ENCODE peak calls at places on chromosomes 5 and 9, in five cellular contexts. C is transverse colon, Q is mucosa of descending colon, G is neural progenitor cell, Y is testis. V is an unnamed sample. For H3K4me1, the result is how much of the 10 kb centered on the place peaks cover.

GRCh38 chr9:76441551-76442322 is 17.2 kb upstream of the GCNT1 start:
- DNase-seq in Y (no peak), Q (no peak), G (no peak), C (no peak), V (no peak)

GRCh38 chr5:31755299-31756053 is 116.5 kb downstream of the PDZD2 start:
- DNase-seq in G (no peak), Y (no peak), C (no peak), Q (no peak), V (no peak)

GRCh38 chr5:57862471-57863282 is 380.1 kb upstream of the ACTBL2 start:
- DNase-seq in G (no peak), Y (no peak), C (no peak), Q (no peak), V (no peak)

GRCh38 chr5:11815916-11816315 is 88.3 kb downstream of the CTNND2 start:
- DNase-seq in Q (no peak), G (no peak), Y (no peak), C (no peak), V (no peak)

GRCh38 chr9:16134351-16134750 is 581.5 kb downstream of the CCDC171 start:
- DNase-seq in G (no peak), C (no peak), Q (no peak), Y (no peak), V (no peak)

GRCh38 chr5:91122663-91123062 is 260.5 kb downstream of the ARRDC3 start:
- DNase-seq in C (no peak), Y (no peak), Q (no peak), G (peak), V (no peak)

GRCh38 chr5:114018178-114018577 is 343.7 kb upstream of the KCNN2 start:
- DNase-seq in G (peak), Q (no peak), C (no peak), Y (peak), V (no peak)

GRCh38 chr5:59436364-59437158 is 457.0 kb downstream of the PDE4D start:
- DNase-seq in C (no peak), Q (no peak), Y (no peak), G (no peak), V (no peak)

GRCh38 chr9:123534336-123534735 is 178.3 kb downstream of the CRB2 start:
- DNase-seq in C (no peak), Y (no peak), G (no peak), Q (no peak), V (no peak)

GRCh38 chr5:78813906-78814518 is 165.4 kb upstream of the LHFPL2 start:
- DNase-seq in Q (no peak), C (no peak), Y (no peak), G (no peak), V (no peak)

GRCh38 chr9:13597427-13597826 is 317.9 kb upstream of the MPDZ start:
- DNase-seq in G (no peak), Y (no peak), Q (no peak), C (no peak), V (no peak)

GRCh38 chr5:136814621-136815378 is 449.5 kb upstream of the TRPC7 start:
- DNase-seq in C (no peak), Q (no peak), G (no peak), Y (no peak), V (no peak)

GRCh38 chr5:179914032-179914755 is 6.5 kb upstream of the TBC1D9B start:
- DNase-seq in Q (no peak), C (peak), Y (no peak), G (no peak), V (peak)

GRCh38 chr5:150765789-150766149 is 7.0 kb upstream of the DCTN4 start:
- DNase-seq in Y (no peak), C (no peak), G (no peak), Q (no peak), V (no peak)

GRCh38 chr9:92173318-92173717 is 58.1 kb upstream of the SPTLC1 start:
- DNase-seq in Q (no peak), C (no peak), G (no peak), Y (no peak), V (no peak)

GRCh38 chr9:111000202-111000601 is 38.1 kb downstream of the LPAR1 start:
- DNase-seq in Y (peak), C (no peak), Q (no peak), G (peak), V (no peak)

GRCh38 chr5:165757756-165758155 is 2252.3 kb downstream of the MAT2B start:
- DNase-seq in C (no peak), Y (no peak), Q (no peak), G (no peak), V (no peak)

GRCh38 chr5:178826216-178826615 is 33.5 kb upstream of the ZNF354B start:
- DNase-seq in C (no peak), G (no peak), Q (no peak), Y (no peak), V (no peak)

GRCh38 chr9:134170525-134171315 is 6.4 kb upstream of the RNU6ATAC start:
- DNase-seq in G (no peak), Q (no peak), Y (no peak), C (no peak), V (no peak)

GRCh38 chr5:108141676-108142075 is 240.2 kb downstream of the FBXL17 start:
- DNase-seq in Y (no peak), G (no peak), Q (no peak), C (no peak), V (no peak)

GRCh38 chr9:16001856-16002255 is 449.0 kb downstream of the CCDC171 start:
- DNase-seq in Y (no peak), G (no peak), Q (no peak), C (no peak), V (no peak)

GRCh38 chr9:134375011-134375390 is 48.7 kb downstream of the RXRA start:
- DNase-seq in G (no peak), Y (peak), Q (no peak), C (no peak), V (no peak)

GRCh38 chr9:117739620-117740347 is 35.6 kb downstream of the TLR4 start:
- DNase-seq in G (no peak), C (no peak), Q (no peak), Y (no peak), V (no peak)

GRCh38 chr5:149831492-149831891 is 101.4 kb downstream of the PPARGC1B start:
- DNase-seq in Y (no peak), C (no peak), Q (no peak), G (no peak), V (no peak)

GRCh38 chr5:103624748-103625147 is 62.2 kb upstream of the NUDT12 start:
- DNase-seq in Y (no peak), C (no peak), Q (no peak), G (no peak), V (no peak)

GRCh38 chr9:95029251-95029650 is 288.3 kb downstream of the FANCC start:
- DNase-seq in Q (no peak), G (no peak), Y (no peak), C (no peak), V (no peak)

GRCh38 chr5:14399054-14399657 is 182.4 kb upstream of the OTULINL start:
- DNase-seq in C (no peak), Q (no peak), Y (peak), G (peak), V (peak)

GRCh38 chr9:27367922-27368316 is 71.0 kb upstream of the EQTN start:
- DNase-seq in C (no peak), G (no peak), Q (no peak), Y (peak), V (no peak)
- H3K4me1 ChIP-seq in C (half or more), G (under half), Q (half or more), Y (under half), V (under half)

DNA sequence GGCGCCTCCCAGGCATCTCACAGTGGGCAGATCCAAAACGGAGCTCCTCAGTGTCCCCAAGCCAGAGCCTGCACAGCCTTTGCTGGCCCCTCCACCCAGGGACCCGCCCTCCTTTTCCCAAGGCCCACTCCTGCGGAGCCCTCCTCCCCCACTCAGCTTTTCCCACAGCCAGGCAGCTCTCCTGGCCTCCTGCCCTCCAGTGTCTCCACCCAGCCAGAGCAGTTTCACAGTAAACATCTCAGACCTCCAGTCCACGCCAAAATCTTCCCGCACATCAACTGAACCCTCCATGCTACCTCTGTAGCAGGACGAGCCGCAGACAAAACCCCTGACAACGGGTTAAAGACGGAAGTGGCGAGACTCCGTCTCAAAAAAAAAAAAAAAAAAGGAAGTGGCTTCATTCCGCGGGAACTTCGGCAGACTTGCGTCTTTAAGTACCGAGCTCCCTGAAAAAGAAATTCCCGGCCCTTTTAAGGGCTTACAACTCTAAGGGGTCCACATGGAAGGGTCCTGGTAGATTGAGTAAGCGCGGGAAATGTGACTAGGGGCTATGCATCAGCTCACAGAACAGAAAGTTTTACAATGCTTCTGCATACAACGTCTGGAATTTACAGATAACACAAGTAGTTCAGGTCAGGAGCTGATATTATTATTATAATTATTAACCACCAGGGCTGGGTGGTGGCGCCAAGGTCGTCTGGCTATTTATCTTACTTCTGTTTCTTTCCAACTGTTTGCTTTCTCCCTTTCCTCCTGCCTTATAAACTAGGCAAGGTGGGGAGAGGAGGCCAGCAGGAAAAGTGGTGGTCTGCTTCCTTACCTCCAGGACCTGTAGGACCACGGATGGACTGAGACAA is 11.4 kb upstream of the GRIN1 start:
- DNase-seq in Q (no peak), G (no peak), C (peak), Y (peak), V (peak)
- H3K4me1 ChIP-seq in Q (under half), G (under half), C (under half), Y (under half), V (under half)

DNA sequence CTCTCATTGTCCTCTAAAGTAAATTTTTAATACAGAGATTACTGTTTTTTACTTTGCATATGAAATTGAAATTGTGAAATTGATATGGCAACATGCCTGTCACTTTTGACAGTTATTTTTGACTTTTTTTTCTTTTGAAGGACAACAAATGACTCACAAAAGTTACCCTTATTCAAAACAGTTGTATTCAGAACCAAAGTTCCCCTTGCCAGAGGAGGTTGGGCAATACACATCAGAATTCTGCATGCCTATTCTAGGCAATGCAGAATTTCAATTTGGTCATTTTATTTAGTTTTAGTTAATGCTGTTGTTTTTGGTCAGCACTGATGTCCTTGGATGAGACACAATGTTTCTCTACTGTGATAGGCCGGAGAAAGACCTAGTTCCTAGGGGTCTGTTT is 299.1 kb upstream of the PRR16 start:
- DNase-seq in C (no peak), G (no peak), Q (no peak), Y (no peak), V (no peak)
- H3K4me1 ChIP-seq in C (under half), G (under half), Q (under half), Y (under half), V (under half)

GRCh38 chr5:65805082-65805481 is 83.1 kb downstream of the NLN start:
- DNase-seq in Q (no peak), G (no peak), C (no peak), Y (no peak), V (no peak)

GRCh38 chr5:65811004-65811403 is 89.0 kb downstream of the NLN start:
- DNase-seq in Q (no peak), G (no peak), Y (no peak), C (no peak), V (peak)

GRCh38 chr5:65809817-65810531 is 88.0 kb downstream of the NLN start:
- DNase-seq in Q (peak), C (peak), Y (peak), G (no peak), V (peak)

GRCh38 chr5:65808818-65809217 is 86.8 kb downstream of the NLN start:
- DNase-seq in C (no peak), Y (no peak), Q (no peak), G (no peak), V (no peak)

DNA sequence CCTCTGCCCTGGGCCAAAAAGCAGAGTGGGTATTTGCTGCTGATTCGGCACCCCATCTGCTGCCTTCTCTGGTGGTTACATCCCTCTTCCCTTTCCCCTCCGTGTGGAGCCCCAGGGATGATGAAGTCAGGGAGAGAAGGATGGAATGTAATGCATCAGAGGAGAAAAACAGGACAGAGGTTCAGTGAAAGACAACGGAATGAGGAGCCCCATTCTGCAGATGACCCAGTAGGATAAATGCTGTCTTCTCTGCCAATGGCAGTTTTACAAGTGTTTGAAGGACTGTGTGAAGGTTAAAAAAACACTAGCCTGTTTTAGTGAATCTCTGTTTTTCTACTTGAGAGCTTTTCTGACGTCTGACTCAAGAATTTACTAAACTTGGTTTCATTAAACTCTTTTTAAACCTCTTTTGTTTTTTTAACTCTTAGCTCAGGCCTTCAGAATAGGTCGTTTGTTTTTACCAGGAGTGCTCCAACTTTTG is 86.3 kb downstream of the NLN start:
- DNase-seq in Q (no peak), Y (no peak), G (no peak), C (no peak), V (no peak)
- H3K4me1 ChIP-seq in Q (under half), Y (under half), G (under half), C (under half), V (under half)

DNA sequence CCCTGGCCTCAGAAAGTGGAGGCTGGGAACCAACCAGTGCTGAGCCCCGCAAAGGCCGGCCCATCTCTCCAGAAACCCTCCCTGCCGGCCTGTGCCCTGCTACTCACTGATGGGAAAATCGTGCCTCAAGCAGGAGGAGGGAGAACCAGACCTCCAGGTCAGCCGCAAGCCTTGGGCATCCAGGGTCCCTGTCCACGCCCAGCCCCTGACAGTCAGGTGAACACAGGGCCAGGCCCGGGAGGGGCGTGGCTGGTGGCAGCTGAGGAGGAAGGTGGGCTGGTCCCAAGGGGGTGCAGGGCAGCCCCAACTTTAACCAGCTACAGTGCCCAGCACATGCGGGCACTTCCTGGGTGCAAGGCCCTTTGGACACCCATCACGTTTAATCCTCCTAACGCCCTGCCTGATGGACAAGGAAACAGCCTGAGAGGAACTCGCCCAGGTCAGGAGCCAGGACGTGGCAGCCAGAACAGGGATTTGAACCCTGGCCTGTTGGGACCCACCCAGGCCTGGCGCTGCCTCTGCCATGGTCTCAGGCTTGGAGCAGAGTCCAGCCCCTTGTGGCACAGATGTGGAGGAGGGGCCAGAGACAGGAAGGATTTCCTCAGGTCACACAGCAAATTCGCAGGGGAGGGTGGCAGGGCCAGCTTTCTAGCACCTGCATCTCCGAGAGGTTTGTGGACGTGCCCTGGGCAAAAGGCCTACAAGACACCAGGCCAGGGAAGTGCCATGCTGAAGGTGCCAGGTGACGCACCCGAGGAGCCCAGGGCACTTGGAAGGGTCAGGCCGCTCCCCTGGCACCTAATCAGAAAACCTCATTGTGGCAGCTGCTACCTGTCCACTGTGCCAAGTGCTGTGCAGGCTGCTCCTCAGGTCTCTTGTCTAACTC is 4.5 kb downstream of the RALGDS start:
- DNase-seq in C (no peak), Y (no peak), Q (peak), G (no peak), V (peak)
- H3K4me1 ChIP-seq in C (under half), Y (half or more), Q (half or more), G (under half), V (under half)

GRCh38 chr5:139569276-139569955 is 8.3 kb downstream of the UBE2D2 start:
- DNase-seq in Y (no peak), G (no peak), Q (no peak), C (no peak), V (no peak)
- H3K4me1 ChIP-seq in Y (under half), G (under half), Q (under half), C (under half), V (under half)

DNA sequence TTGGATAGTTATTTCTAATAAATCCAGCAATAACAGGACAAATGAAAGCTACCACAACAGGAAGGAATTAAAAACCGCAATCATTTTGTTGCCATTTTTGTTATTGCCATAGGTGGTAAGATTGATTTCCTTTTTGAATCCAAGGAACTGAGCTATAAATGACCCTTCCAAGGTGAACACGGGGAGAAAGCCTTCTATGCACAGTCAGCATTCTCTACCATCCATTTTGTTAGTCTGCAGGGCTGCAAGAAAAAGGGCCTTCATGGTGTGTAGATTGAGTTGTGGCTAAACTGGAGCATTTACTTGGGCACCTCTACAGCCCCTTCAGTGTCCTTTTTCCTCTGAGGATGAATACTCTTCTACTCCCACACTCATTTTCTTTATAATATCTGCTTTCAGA is 18.6 kb upstream of the REEP5 start:
- DNase-seq in Q (no peak), C (no peak), G (no peak), Y (no peak), V (no peak)
- H3K4me1 ChIP-seq in Q (under half), C (under half), G (under half), Y (under half), V (under half)

DNA sequence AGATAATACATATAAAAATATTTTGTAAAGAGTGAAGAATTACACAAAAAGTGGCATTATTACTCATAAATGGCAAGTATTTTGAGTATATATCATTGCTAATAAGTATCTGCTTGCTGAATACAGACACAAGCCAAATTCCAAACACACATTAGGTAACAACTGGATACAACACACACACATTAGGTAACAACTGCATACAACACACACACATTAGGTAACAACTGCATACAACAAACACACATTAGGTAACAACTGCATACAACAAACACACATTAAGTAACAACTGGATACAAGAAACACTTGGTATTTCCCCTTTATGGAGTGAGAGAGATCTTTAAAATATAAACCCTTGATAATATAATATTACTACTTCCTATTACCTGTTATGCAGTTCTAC is 13.2 kb downstream of the LRRC14B start:
- DNase-seq in C (no peak), G (no peak), Y (no peak), Q (no peak), V (no peak)
- H3K4me1 ChIP-seq in C (under half), G (under half), Y (under half), Q (under half), V (under half)